ENCODE peak calls at places on chromosomes 12 and 14, in nine cellular contexts. One of them, this sample, is unnamed.
A peak's percentile ranks its signal among the peaks of the same experiment; 100 is the strongest.

GRCh38 chr12:93115646-93116045 is 186.6 kb upstream of the EEA1 start:
- DNase-seq in colonic mucosa: peak; percentile 55
- DNase-seq in astrocyte: no peak
- DNase-seq in mammary epithelial cell: no peak
- DNase-seq in fibroblast of lung: no peak
- DNase-seq in H1: no peak
- DNase-seq in MM.1S: no peak
- DNase-seq in mesendoderm: no peak
- DNase-seq in K562: peak; percentile 24
- DNase-seq in this sample: no peak

GRCh38 chr12:94643585-94643984 is 6.8 kb downstream of the TMCC3 start:
- DNase-seq in colonic mucosa: no peak
- DNase-seq in astrocyte: no peak
- DNase-seq in mammary epithelial cell: no peak
- DNase-seq in fibroblast of lung: no peak
- DNase-seq in H1: no peak
- DNase-seq in MM.1S: no peak
- DNase-seq in mesendoderm: no peak
- DNase-seq in K562: no peak
- DNase-seq in this sample: no peak

GRCh38 chr14:38254565-38255407 is 1.1 kb downstream of the CLEC14A start:
- DNase-seq in colonic mucosa: no peak
- DNase-seq in astrocyte: no peak
- DNase-seq in mammary epithelial cell: no peak
- DNase-seq in fibroblast of lung: peak; percentile 36
- DNase-seq in H1: peak; percentile 19
- DNase-seq in MM.1S: no peak
- DNase-seq in mesendoderm: peak; percentile 67
- DNase-seq in K562: no peak
- DNase-seq in this sample: no peak

GRCh38 chr14:52961060-52961639 is 10.3 kb upstream of the FERMT2 start:
- DNase-seq in colonic mucosa: peak; percentile 28
- DNase-seq in astrocyte: peak; percentile 38
- DNase-seq in mammary epithelial cell: peak; percentile 53
- DNase-seq in fibroblast of lung: peak; percentile 55
- DNase-seq in H1: no peak
- DNase-seq in MM.1S: peak; percentile 48
- DNase-seq in mesendoderm: peak; percentile 91
- DNase-seq in K562: peak; percentile 13
- DNase-seq in this sample: no peak

GRCh38 chr12:51521554-51522276 is 69.3 kb upstream of the SCN8A start:
- DNase-seq in colonic mucosa: no peak
- DNase-seq in astrocyte: peak; percentile 18
- DNase-seq in mammary epithelial cell: no peak
- DNase-seq in fibroblast of lung: peak; percentile 18
- DNase-seq in H1: no peak
- DNase-seq in MM.1S: no peak
- DNase-seq in mesendoderm: no peak
- DNase-seq in K562: no peak
- DNase-seq in this sample: no peak

GRCh38 chr12:3836641-3837040 is 36.6 kb downstream of the PARP11 start:
- DNase-seq in colonic mucosa: no peak
- DNase-seq in astrocyte: no peak
- DNase-seq in mammary epithelial cell: no peak
- DNase-seq in fibroblast of lung: no peak
- DNase-seq in H1: no peak
- DNase-seq in MM.1S: no peak
- DNase-seq in mesendoderm: no peak
- DNase-seq in K562: no peak
- DNase-seq in this sample: no peak

GRCh38 chr12:85468356-85469157 is 188.5 kb downstream of the ALX1 start:
- DNase-seq in colonic mucosa: peak; percentile 59
- DNase-seq in astrocyte: peak; percentile 47
- DNase-seq in mammary epithelial cell: peak; percentile 70
- DNase-seq in fibroblast of lung: peak; percentile 59
- DNase-seq in H1: no peak
- DNase-seq in MM.1S: peak; percentile 69
- DNase-seq in mesendoderm: peak; percentile 94
- DNase-seq in K562: peak; percentile 9
- DNase-seq in this sample: peak; percentile 32

GRCh38 chr12:87756721-87757120 is 272.5 kb downstream of the C12orf50 start:
- DNase-seq in colonic mucosa: no peak
- DNase-seq in astrocyte: no peak
- DNase-seq in mammary epithelial cell: no peak
- DNase-seq in fibroblast of lung: no peak
- DNase-seq in H1: no peak
- DNase-seq in MM.1S: no peak
- DNase-seq in mesendoderm: no peak
- DNase-seq in K562: no peak
- DNase-seq in this sample: no peak

GRCh38 chr14:59306775-59307174 is 118.3 kb downstream of the DAAM1 start:
- DNase-seq in colonic mucosa: no peak
- DNase-seq in astrocyte: peak; percentile 80
- DNase-seq in mammary epithelial cell: peak; percentile 92
- DNase-seq in fibroblast of lung: peak; percentile 86
- DNase-seq in H1: no peak
- DNase-seq in MM.1S: no peak
- DNase-seq in mesendoderm: peak; percentile 32
- DNase-seq in K562: no peak
- DNase-seq in this sample: peak; percentile 23

GRCh38 chr12:125172231-125172850 is 107.1 kb downstream of the AACS start:
- DNase-seq in colonic mucosa: no peak
- DNase-seq in astrocyte: no peak
- DNase-seq in mammary epithelial cell: no peak
- DNase-seq in fibroblast of lung: no peak
- DNase-seq in H1: no peak
- DNase-seq in MM.1S: no peak
- DNase-seq in mesendoderm: no peak
- DNase-seq in K562: no peak
- DNase-seq in this sample: no peak

GRCh38 chr12:125169451-125169850 is 104.2 kb downstream of the AACS start:
- DNase-seq in colonic mucosa: no peak
- DNase-seq in astrocyte: no peak
- DNase-seq in mammary epithelial cell: no peak
- DNase-seq in fibroblast of lung: no peak
- DNase-seq in H1: no peak
- DNase-seq in MM.1S: no peak
- DNase-seq in mesendoderm: no peak
- DNase-seq in K562: no peak
- DNase-seq in this sample: no peak

GRCh38 chr12:125167658-125168057 is 102.4 kb downstream of the AACS start:
- DNase-seq in colonic mucosa: no peak
- DNase-seq in astrocyte: no peak
- DNase-seq in mammary epithelial cell: no peak
- DNase-seq in fibroblast of lung: no peak
- DNase-seq in H1: no peak
- DNase-seq in MM.1S: no peak
- DNase-seq in mesendoderm: no peak
- DNase-seq in K562: no peak
- DNase-seq in this sample: no peak

GRCh38 chr12:125169870-125170269 is 104.6 kb downstream of the AACS start:
- DNase-seq in colonic mucosa: no peak
- DNase-seq in astrocyte: no peak
- DNase-seq in mammary epithelial cell: no peak
- DNase-seq in fibroblast of lung: no peak
- DNase-seq in H1: no peak
- DNase-seq in MM.1S: no peak
- DNase-seq in mesendoderm: no peak
- DNase-seq in K562: no peak
- DNase-seq in this sample: no peak

GRCh38 chr12:125171267-125171666 is 106.0 kb downstream of the AACS start:
- DNase-seq in colonic mucosa: no peak
- DNase-seq in astrocyte: no peak
- DNase-seq in mammary epithelial cell: no peak
- DNase-seq in fibroblast of lung: no peak
- DNase-seq in H1: no peak
- DNase-seq in MM.1S: no peak
- DNase-seq in mesendoderm: no peak
- DNase-seq in K562: no peak
- DNase-seq in this sample: no peak
- H3K4me3 ChIP-seq in colonic mucosa: no peak overlapping the region
- H3K4me3 ChIP-seq in astrocyte: no peak overlapping the region
- H3K4me3 ChIP-seq in mammary epithelial cell: no peak overlapping the region
- H3K4me3 ChIP-seq in fibroblast of lung: no peak overlapping the region
- H3K4me3 ChIP-seq in H1: no peak overlapping the region
- H3K4me3 ChIP-seq in MM.1S: no peak overlapping the region
- H3K4me3 ChIP-seq in mesendoderm: no peak overlapping the region
- H3K4me3 ChIP-seq in K562: no peak overlapping the region
- H3K4me3 ChIP-seq in this sample: no peak overlapping the region

GRCh38 chr14:24911324-24912095 is 138.4 kb downstream of the STXBP6 start:
- DNase-seq in colonic mucosa: peak; percentile 56
- DNase-seq in astrocyte: peak; percentile 72
- DNase-seq in mammary epithelial cell: peak; percentile 55
- DNase-seq in fibroblast of lung: peak; percentile 77
- DNase-seq in H1: no peak
- DNase-seq in MM.1S: no peak
- DNase-seq in mesendoderm: no peak
- DNase-seq in K562: no peak
- DNase-seq in this sample: no peak
- H3K27ac ChIP-seq in colonic mucosa: no peak overlapping the region
- H3K27ac ChIP-seq in astrocyte: no peak overlapping the region
- H3K27ac ChIP-seq in mammary epithelial cell: no peak overlapping the region
- H3K27ac ChIP-seq in fibroblast of lung: no peak overlapping the region
- H3K27ac ChIP-seq in H1: no peak overlapping the region
- H3K27ac ChIP-seq in MM.1S: no peak overlapping the region
- H3K27ac ChIP-seq in mesendoderm: no peak overlapping the region
- H3K27ac ChIP-seq in K562: no peak overlapping the region
- H3K27ac ChIP-seq in this sample: no peak overlapping the region

GRCh38 chr14:65486856-65487255 is 74.3 kb downstream of the FUT8 start:
- DNase-seq in colonic mucosa: no peak
- DNase-seq in astrocyte: peak; percentile 51
- DNase-seq in mammary epithelial cell: no peak
- DNase-seq in fibroblast of lung: peak; percentile 64
- DNase-seq in H1: no peak
- DNase-seq in MM.1S: no peak
- DNase-seq in mesendoderm: peak; percentile 28
- DNase-seq in K562: no peak
- DNase-seq in this sample: no peak

GRCh38 chr14:65485516-65485915 is 73.0 kb downstream of the FUT8 start:
- DNase-seq in colonic mucosa: no peak
- DNase-seq in astrocyte: no peak
- DNase-seq in mammary epithelial cell: no peak
- DNase-seq in fibroblast of lung: no peak
- DNase-seq in H1: no peak
- DNase-seq in MM.1S: no peak
- DNase-seq in mesendoderm: peak; percentile 60
- DNase-seq in K562: no peak
- DNase-seq in this sample: no peak

GRCh38 chr14:65483647-65484046 is 71.1 kb downstream of the FUT8 start:
- DNase-seq in colonic mucosa: no peak
- DNase-seq in astrocyte: peak; percentile 18
- DNase-seq in mammary epithelial cell: peak; percentile 60
- DNase-seq in fibroblast of lung: peak; percentile 26
- DNase-seq in H1: no peak
- DNase-seq in MM.1S: no peak
- DNase-seq in mesendoderm: no peak
- DNase-seq in K562: no peak
- DNase-seq in this sample: no peak

GRCh38 chr14:65479386-65479785 is 66.9 kb downstream of the FUT8 start:
- DNase-seq in colonic mucosa: no peak
- DNase-seq in astrocyte: no peak
- DNase-seq in mammary epithelial cell: no peak
- DNase-seq in fibroblast of lung: no peak
- DNase-seq in H1: no peak
- DNase-seq in MM.1S: no peak
- DNase-seq in mesendoderm: no peak
- DNase-seq in K562: no peak
- DNase-seq in this sample: no peak

DNA sequence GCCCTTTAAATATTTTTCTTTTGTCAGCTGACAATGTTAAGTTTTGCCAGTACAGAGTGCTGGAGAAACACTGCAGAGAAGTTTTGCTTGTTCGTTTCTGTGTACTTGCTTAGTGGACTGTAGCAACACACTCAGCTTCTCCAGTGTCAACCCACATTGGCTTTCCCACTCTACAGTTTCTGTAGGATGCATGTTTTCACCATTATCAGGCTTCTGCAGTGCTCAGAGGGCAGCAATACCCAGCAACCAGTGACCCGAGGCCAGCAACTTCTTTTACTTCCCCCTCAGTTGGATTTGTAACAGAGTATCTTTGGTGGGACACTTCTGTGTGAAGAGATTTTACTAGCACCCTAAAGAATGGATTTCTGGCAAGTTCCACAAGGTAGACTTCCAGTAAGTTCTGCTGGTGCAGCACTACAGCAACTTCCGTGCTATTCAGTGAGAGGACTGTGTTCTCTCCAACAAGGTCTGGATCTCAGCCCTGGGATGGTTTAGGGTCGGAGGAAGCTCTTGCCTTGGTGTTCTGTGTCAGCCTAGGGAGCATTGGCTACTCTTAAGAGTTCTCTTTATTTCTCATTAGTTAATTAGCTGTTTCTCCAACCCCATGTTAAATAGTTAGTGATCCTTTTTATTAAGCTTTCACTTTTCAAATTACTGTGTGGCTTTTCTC is 70.4 kb downstream of the FUT8 start:
- DNase-seq in colonic mucosa: no peak
- DNase-seq in astrocyte: no peak
- DNase-seq in mammary epithelial cell: no peak
- DNase-seq in fibroblast of lung: no peak
- DNase-seq in H1: no peak
- DNase-seq in MM.1S: no peak
- DNase-seq in mesendoderm: no peak
- DNase-seq in K562: no peak
- DNase-seq in this sample: no peak
- H3K9ac ChIP-seq in colonic mucosa: no peak overlapping the region
- H3K9ac ChIP-seq in astrocyte: no peak overlapping the region
- H3K9ac ChIP-seq in mammary epithelial cell: no peak overlapping the region
- H3K9ac ChIP-seq in fibroblast of lung: no peak overlapping the region
- H3K9ac ChIP-seq in H1: peak overlapping the region; percentile 49
- H3K9ac ChIP-seq in MM.1S: no peak overlapping the region
- H3K9ac ChIP-seq in mesendoderm: no peak overlapping the region
- H3K9ac ChIP-seq in K562: no peak overlapping the region
- H3K9ac ChIP-seq in this sample: no peak overlapping the region

GRCh38 chr12:41190360-41190759 is 2.2 kb downstream of the PDZRN4 start:
- DNase-seq in colonic mucosa: no peak
- DNase-seq in astrocyte: peak; percentile 6
- DNase-seq in mammary epithelial cell: no peak
- DNase-seq in fibroblast of lung: peak; percentile 20
- DNase-seq in H1: no peak
- DNase-seq in MM.1S: no peak
- DNase-seq in mesendoderm: peak; percentile 37
- DNase-seq in K562: no peak
- DNase-seq in this sample: no peak

GRCh38 chr12:41185946-41186345 is 2.2 kb upstream of the PDZRN4 start:
- DNase-seq in colonic mucosa: no peak
- DNase-seq in astrocyte: no peak
- DNase-seq in mammary epithelial cell: no peak
- DNase-seq in fibroblast of lung: no peak
- DNase-seq in H1: no peak
- DNase-seq in MM.1S: no peak
- DNase-seq in mesendoderm: no peak
- DNase-seq in K562: no peak
- DNase-seq in this sample: no peak

GRCh38 chr12:41189395-41190251 is 1.5 kb downstream of the PDZRN4 start:
- DNase-seq in colonic mucosa: no peak
- DNase-seq in astrocyte: no peak
- DNase-seq in mammary epithelial cell: peak; percentile 1
- DNase-seq in fibroblast of lung: no peak
- DNase-seq in H1: no peak
- DNase-seq in MM.1S: no peak
- DNase-seq in mesendoderm: peak; percentile 23
- DNase-seq in K562: no peak
- DNase-seq in this sample: no peak

GRCh38 chr12:41188841-41189394 is 798 bp downstream of the PDZRN4 start:
- DNase-seq in colonic mucosa: no peak
- DNase-seq in astrocyte: no peak
- DNase-seq in mammary epithelial cell: no peak
- DNase-seq in fibroblast of lung: no peak
- DNase-seq in H1: no peak
- DNase-seq in MM.1S: no peak
- DNase-seq in mesendoderm: no peak
- DNase-seq in K562: no peak
- DNase-seq in this sample: no peak

GRCh38 chr12:41188058-41188840 is at the start of gene PDZRN4:
- DNase-seq in colonic mucosa: no peak
- DNase-seq in astrocyte: no peak
- DNase-seq in mammary epithelial cell: peak; percentile 3
- DNase-seq in fibroblast of lung: no peak
- DNase-seq in H1: no peak
- DNase-seq in MM.1S: no peak
- DNase-seq in mesendoderm: peak; percentile 57
- DNase-seq in K562: no peak
- DNase-seq in this sample: no peak
- H3K4me3 ChIP-seq in colonic mucosa: no peak within 1 kb of the TSS
- H3K4me3 ChIP-seq in astrocyte: peak within 1 kb of the TSS; percentile 28
- H3K4me3 ChIP-seq in mammary epithelial cell: no peak within 1 kb of the TSS
- H3K4me3 ChIP-seq in fibroblast of lung: no peak within 1 kb of the TSS
- H3K4me3 ChIP-seq in H1: peak within 1 kb of the TSS; percentile 22
- H3K4me3 ChIP-seq in MM.1S: peak within 1 kb of the TSS; percentile 24
- H3K4me3 ChIP-seq in mesendoderm: peak within 1 kb of the TSS; percentile 16
- H3K4me3 ChIP-seq in K562: no peak within 1 kb of the TSS
- H3K4me3 ChIP-seq in this sample: no peak within 1 kb of the TSS